ENCODE peak calls at places on chromosomes 1 and 21, in seven cellular contexts. One of them, this sample, is unnamed.
A peak's percentile ranks its signal among the peaks of the same experiment; 100 is the strongest.

GRCh38 chr21:15823486-15824150 is 93.8 kb downstream of the USP25 start:
- DNase-seq in IMR-90: no peak
- DNase-seq in H9: no peak
- DNase-seq in mesenchymal stem cell: no peak
- DNase-seq in neuronal stem cell: no peak
- DNase-seq in mesendoderm: no peak
- DNase-seq in H1: no peak
- DNase-seq in this sample: no peak

GRCh38 chr1:110765640-110766335 is 91.0 kb upstream of the KCNA3 start:
- DNase-seq in IMR-90: peak; percentile 62
- DNase-seq in H9: no peak
- DNase-seq in mesenchymal stem cell: peak; percentile 38
- DNase-seq in neuronal stem cell: no peak
- DNase-seq in mesendoderm: peak; percentile 48
- DNase-seq in H1: no peak
- DNase-seq in this sample: peak; percentile 80

GRCh38 chr1:218402771-218403110 is 57.6 kb downstream of the TGFB2 start:
- DNase-seq in IMR-90: no peak
- DNase-seq in H9: no peak
- DNase-seq in mesenchymal stem cell: no peak
- DNase-seq in neuronal stem cell: no peak
- DNase-seq in mesendoderm: no peak
- DNase-seq in H1: no peak
- DNase-seq in this sample: no peak

GRCh38 chr1:42941640-42942330 is 16.9 kb downstream of the SLC2A1 start:
- DNase-seq in IMR-90: peak; percentile 82
- DNase-seq in H9: no peak
- DNase-seq in mesenchymal stem cell: peak; percentile 90
- DNase-seq in neuronal stem cell: no peak
- DNase-seq in mesendoderm: peak; percentile 72
- DNase-seq in H1: no peak
- DNase-seq in this sample: peak; percentile 71

GRCh38 chr1:29211086-29212030 is 19.4 kb downstream of the MECR start:
- DNase-seq in IMR-90: no peak
- DNase-seq in H9: no peak
- DNase-seq in mesenchymal stem cell: no peak
- DNase-seq in neuronal stem cell: no peak
- DNase-seq in mesendoderm: no peak
- DNase-seq in H1: no peak
- DNase-seq in this sample: no peak

GRCh38 chr1:222880586-222880985 is 65.7 kb downstream of the DISP1 start:
- DNase-seq in IMR-90: peak; percentile 84
- DNase-seq in H9: no peak
- DNase-seq in mesenchymal stem cell: peak; percentile 50
- DNase-seq in neuronal stem cell: no peak
- DNase-seq in mesendoderm: peak; percentile 7
- DNase-seq in H1: no peak
- DNase-seq in this sample: peak; percentile 36

GRCh38 chr1:50972766-50973165 is 2.7 kb downstream of the CDKN2C start:
- DNase-seq in IMR-90: no peak
- DNase-seq in H9: no peak
- DNase-seq in mesenchymal stem cell: no peak
- DNase-seq in neuronal stem cell: no peak
- DNase-seq in mesendoderm: no peak
- DNase-seq in H1: no peak
- DNase-seq in this sample: no peak

GRCh38 chr21:46121286-46122221 is 23.6 kb downstream of the COL6A2 start:
- DNase-seq in IMR-90: no peak
- DNase-seq in H9: peak; percentile 15
- DNase-seq in mesenchymal stem cell: no peak
- DNase-seq in neuronal stem cell: no peak
- DNase-seq in mesendoderm: no peak
- DNase-seq in H1: peak; percentile 39
- DNase-seq in this sample: no peak

GRCh38 chr1:228861830-228862176 is 126.5 kb downstream of the RHOU start:
- DNase-seq in IMR-90: peak; percentile 11
- DNase-seq in H9: no peak
- DNase-seq in mesenchymal stem cell: no peak
- DNase-seq in neuronal stem cell: no peak
- DNase-seq in mesendoderm: no peak
- DNase-seq in H1: no peak
- DNase-seq in this sample: no peak

GRCh38 chr1:231872461-231872910 is 245.9 kb downstream of the DISC1 start:
- DNase-seq in IMR-90: peak; percentile 59
- DNase-seq in H9: no peak
- DNase-seq in mesenchymal stem cell: peak; percentile 65
- DNase-seq in neuronal stem cell: no peak
- DNase-seq in mesendoderm: no peak
- DNase-seq in H1: no peak
- DNase-seq in this sample: no peak

GRCh38 chr1:228083871-228084278 is 1.4 kb downstream of the ARF1 start:
- DNase-seq in IMR-90: peak; percentile 22
- DNase-seq in H9: no peak
- DNase-seq in mesenchymal stem cell: peak; percentile 56
- DNase-seq in neuronal stem cell: no peak
- DNase-seq in mesendoderm: no peak
- DNase-seq in H1: no peak
- DNase-seq in this sample: no peak

GRCh38 chr1:89518116-89518780 is 6.4 kb upstream of the LRRC8B start:
- DNase-seq in IMR-90: peak; percentile 18
- DNase-seq in H9: no peak
- DNase-seq in mesenchymal stem cell: peak; percentile 24
- DNase-seq in neuronal stem cell: no peak
- DNase-seq in mesendoderm: no peak
- DNase-seq in H1: no peak
- DNase-seq in this sample: no peak

GRCh38 chr1:224189561-224189960 is 6.5 kb downstream of the DEGS1 start:
- DNase-seq in IMR-90: no peak
- DNase-seq in H9: no peak
- DNase-seq in mesenchymal stem cell: no peak
- DNase-seq in neuronal stem cell: no peak
- DNase-seq in mesendoderm: no peak
- DNase-seq in H1: no peak
- DNase-seq in this sample: no peak

GRCh38 chr1:173708787-173709186 is 6.0 kb upstream of the KLHL20 start:
- DNase-seq in IMR-90: no peak
- DNase-seq in H9: no peak
- DNase-seq in mesenchymal stem cell: no peak
- DNase-seq in neuronal stem cell: no peak
- DNase-seq in mesendoderm: no peak
- DNase-seq in H1: no peak
- DNase-seq in this sample: no peak

GRCh38 chr1:94285026-94285654 is 47.8 kb upstream of the ARHGAP29 start:
- DNase-seq in IMR-90: peak; percentile 54
- DNase-seq in H9: no peak
- DNase-seq in mesenchymal stem cell: peak; percentile 43
- DNase-seq in neuronal stem cell: no peak
- DNase-seq in mesendoderm: no peak
- DNase-seq in H1: no peak
- DNase-seq in this sample: no peak

GRCh38 chr1:224213438-224214119 is 30.5 kb downstream of the DEGS1 start:
- DNase-seq in IMR-90: no peak
- DNase-seq in H9: peak; percentile 62
- DNase-seq in mesenchymal stem cell: no peak
- DNase-seq in neuronal stem cell: no peak
- DNase-seq in mesendoderm: peak; percentile 88
- DNase-seq in H1: peak; percentile 59
- DNase-seq in this sample: no peak

GRCh38 chr1:13807213-13807612 is 107.2 kb downstream of the PRDM2 start:
- DNase-seq in IMR-90: no peak
- DNase-seq in H9: peak; percentile 67
- DNase-seq in mesenchymal stem cell: peak; percentile 31
- DNase-seq in neuronal stem cell: no peak
- DNase-seq in mesendoderm: peak; percentile 59
- DNase-seq in H1: peak; percentile 79
- DNase-seq in this sample: peak; percentile 45

GRCh38 chr1:161763522-161764098 is 2.5 kb upstream of the ATF6 start:
- DNase-seq in IMR-90: no peak
- DNase-seq in H9: no peak
- DNase-seq in mesenchymal stem cell: peak; percentile 29
- DNase-seq in neuronal stem cell: no peak
- DNase-seq in mesendoderm: peak; percentile 47
- DNase-seq in H1: no peak
- DNase-seq in this sample: peak; percentile 84

GRCh38 chr1:161835963-161836362 is 69.8 kb downstream of the ATF6 start:
- DNase-seq in IMR-90: peak; percentile 72
- DNase-seq in H9: no peak
- DNase-seq in mesenchymal stem cell: no peak
- DNase-seq in neuronal stem cell: no peak
- DNase-seq in mesendoderm: no peak
- DNase-seq in H1: no peak
- DNase-seq in this sample: no peak

GRCh38 chr21:35882791-35883240 is 177.5 kb downstream of the SETD4 start:
- DNase-seq in IMR-90: peak; percentile 33
- DNase-seq in H9: no peak
- DNase-seq in mesenchymal stem cell: no peak
- DNase-seq in neuronal stem cell: no peak
- DNase-seq in mesendoderm: no peak
- DNase-seq in H1: no peak
- DNase-seq in this sample: no peak

GRCh38 chr1:213499444-213499843 is 448.4 kb downstream of the RPS6KC1 start:
- DNase-seq in IMR-90: no peak
- DNase-seq in H9: no peak
- DNase-seq in mesenchymal stem cell: no peak
- DNase-seq in neuronal stem cell: no peak
- DNase-seq in mesendoderm: no peak
- DNase-seq in H1: no peak
- DNase-seq in this sample: no peak

GRCh38 chr1:3821934-3822307 is 25.6 kb upstream of the LRRC47 start:
- DNase-seq in IMR-90: no peak
- DNase-seq in H9: no peak
- DNase-seq in mesenchymal stem cell: no peak
- DNase-seq in neuronal stem cell: no peak
- DNase-seq in mesendoderm: no peak
- DNase-seq in H1: no peak
- DNase-seq in this sample: no peak

GRCh38 chr1:42214447-42214871 is 49.9 kb upstream of the GUCA2A start:
- DNase-seq in IMR-90: peak; percentile 80
- DNase-seq in H9: no peak
- DNase-seq in mesenchymal stem cell: peak; percentile 43
- DNase-seq in neuronal stem cell: no peak
- DNase-seq in mesendoderm: no peak
- DNase-seq in H1: no peak
- DNase-seq in this sample: peak; percentile 53

DNA sequence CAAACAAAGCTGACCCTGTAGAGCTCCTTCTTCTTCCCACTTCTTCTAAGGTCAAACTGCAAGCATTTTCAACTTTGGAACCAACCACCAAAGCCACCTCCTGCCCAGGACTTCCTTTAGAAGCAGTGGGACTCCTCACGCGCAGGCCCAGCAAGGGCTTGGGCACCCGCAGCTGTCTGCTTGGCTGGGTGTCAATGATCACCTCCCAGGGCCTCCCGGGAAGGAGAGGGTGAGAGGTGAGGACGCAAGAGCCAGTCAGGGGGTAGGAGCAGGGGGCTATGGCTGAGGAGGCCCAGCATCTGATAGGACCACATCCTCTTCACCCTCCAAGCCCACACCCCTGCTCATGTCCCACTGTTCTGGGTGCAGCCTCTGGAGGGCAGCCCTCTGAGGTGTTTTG is 10.2 kb downstream of the KLHL21 start:
- DNase-seq in IMR-90: no peak
- DNase-seq in H9: no peak
- DNase-seq in mesenchymal stem cell: no peak
- DNase-seq in neuronal stem cell: no peak
- DNase-seq in mesendoderm: no peak
- DNase-seq in H1: no peak
- DNase-seq in this sample: no peak
- H3K23ac ChIP-seq in IMR-90: no peak overlapping the region
- H3K23ac ChIP-seq in H9: no peak overlapping the region
- H3K23ac ChIP-seq in mesenchymal stem cell: no peak overlapping the region
- H3K23ac ChIP-seq in neuronal stem cell: no peak overlapping the region
- H3K23ac ChIP-seq in mesendoderm: no peak overlapping the region
- H3K23ac ChIP-seq in H1: no peak overlapping the region
- H3K23ac ChIP-seq in this sample: no peak overlapping the region

GRCh38 chr1:119332626-119333025 is 36.0 kb upstream of the HAO2 start:
- DNase-seq in IMR-90: no peak
- DNase-seq in H9: no peak
- DNase-seq in mesenchymal stem cell: no peak
- DNase-seq in neuronal stem cell: no peak
- DNase-seq in mesendoderm: no peak
- DNase-seq in H1: no peak
- DNase-seq in this sample: no peak
- H3K18ac ChIP-seq in IMR-90: no peak overlapping the region
- H3K18ac ChIP-seq in H9: no peak overlapping the region
- H3K18ac ChIP-seq in mesenchymal stem cell: no peak overlapping the region
- H3K18ac ChIP-seq in neuronal stem cell: no peak overlapping the region
- H3K18ac ChIP-seq in mesendoderm: no peak overlapping the region
- H3K18ac ChIP-seq in H1: no peak overlapping the region
- H3K18ac ChIP-seq in this sample: no peak overlapping the region

DNA sequence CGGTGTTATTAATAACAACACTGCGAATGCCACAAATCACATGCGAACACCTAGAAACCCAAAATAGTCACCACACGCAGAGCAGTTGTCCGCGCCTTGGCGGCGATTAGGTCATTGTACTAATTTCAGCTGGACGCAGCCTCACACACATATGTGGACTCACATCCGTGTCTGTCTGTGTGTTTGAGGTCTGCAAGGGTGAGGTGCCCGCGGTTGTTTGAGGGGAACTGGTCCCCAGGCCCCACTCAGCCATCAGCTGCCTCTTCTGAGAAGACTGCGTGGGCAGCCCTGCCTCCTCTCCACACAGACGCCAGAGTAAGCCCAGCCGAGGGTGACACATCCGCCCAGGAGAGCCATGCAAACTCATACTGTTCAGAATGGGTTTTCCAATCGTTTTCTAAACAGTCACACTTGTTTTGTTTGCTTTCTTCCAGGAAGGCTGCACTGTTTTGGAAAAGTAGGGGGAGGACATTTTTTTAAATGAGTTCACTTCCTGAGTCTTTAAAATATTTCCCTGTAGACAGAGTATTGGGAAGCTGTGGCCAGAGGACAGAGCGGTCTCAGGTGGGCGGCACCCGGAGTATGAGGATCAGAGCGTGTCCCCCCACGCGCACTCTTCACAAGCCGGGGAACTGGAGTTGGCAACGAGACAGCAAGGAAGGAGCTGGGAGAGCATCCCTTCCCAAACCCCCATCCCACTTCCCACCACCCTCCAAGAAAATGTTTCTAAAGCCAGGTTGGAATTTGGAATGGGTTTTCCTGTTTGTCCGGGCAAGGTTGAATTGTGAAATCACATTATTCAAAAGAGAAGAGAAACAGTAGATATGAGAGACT is 53.3 kb downstream of the TOMM20 start:
- DNase-seq in IMR-90: peak; percentile 97
- DNase-seq in H9: no peak
- DNase-seq in mesenchymal stem cell: peak; percentile 96
- DNase-seq in neuronal stem cell: no peak
- DNase-seq in mesendoderm: no peak
- DNase-seq in H1: no peak
- DNase-seq in this sample: peak; percentile 96
- H3K23ac ChIP-seq in IMR-90: peak overlapping the region; percentile 91
- H3K23ac ChIP-seq in H9: no peak overlapping the region
- H3K23ac ChIP-seq in mesenchymal stem cell: no peak overlapping the region
- H3K23ac ChIP-seq in neuronal stem cell: no peak overlapping the region
- H3K23ac ChIP-seq in mesendoderm: no peak overlapping the region
- H3K23ac ChIP-seq in H1: no peak overlapping the region
- H3K23ac ChIP-seq in this sample: no peak overlapping the region

GRCh38 chr1:101124405-101124804 is 98.8 kb upstream of the DPH5 start:
- DNase-seq in IMR-90: no peak
- DNase-seq in H9: no peak
- DNase-seq in mesenchymal stem cell: no peak
- DNase-seq in neuronal stem cell: no peak
- DNase-seq in mesendoderm: no peak
- DNase-seq in H1: no peak
- DNase-seq in this sample: peak; percentile 60
- H3K18ac ChIP-seq in IMR-90: no peak overlapping the region
- H3K18ac ChIP-seq in H9: no peak overlapping the region
- H3K18ac ChIP-seq in mesenchymal stem cell: no peak overlapping the region
- H3K18ac ChIP-seq in neuronal stem cell: no peak overlapping the region
- H3K18ac ChIP-seq in mesendoderm: no peak overlapping the region
- H3K18ac ChIP-seq in H1: no peak overlapping the region
- H3K18ac ChIP-seq in this sample: no peak overlapping the region